ENCODE peak calls at places on chromosome 19, in ten cellular contexts. One of them, this sample, is unnamed.

GRCh38 chr19:39792999-39793546 is 14.4 kb downstream of the LEUTX start:
- DNase-seq in endodermal cell: peak
- DNase-seq in choroid plexus epithelial cell: peak
- DNase-seq in colonic mucosa: peak
- DNase-seq in fibroblast of mammary gland: peak
- DNase-seq in cardiac muscle cell: peak
- DNase-seq in CD8-positive, alpha-beta T cell: peak
- DNase-seq in Peyer's patch: peak
- DNase-seq in psoas muscle: peak
- DNase-seq in fibroblast of the aortic adventitia: peak
- DNase-seq in this sample: peak

GRCh38 chr19:33528404-33528803 is 6.8 kb upstream of the PEPD start:
- DNase-seq in endodermal cell: no peak
- DNase-seq in choroid plexus epithelial cell: no peak
- DNase-seq in colonic mucosa: no peak
- DNase-seq in fibroblast of mammary gland: no peak
- DNase-seq in cardiac muscle cell: no peak
- DNase-seq in CD8-positive, alpha-beta T cell: no peak
- DNase-seq in Peyer's patch: no peak
- DNase-seq in psoas muscle: no peak
- DNase-seq in fibroblast of the aortic adventitia: no peak
- DNase-seq in this sample: no peak

GRCh38 chr19:42488783-42489521 is 39.3 kb downstream of the CEACAM1 start:
- DNase-seq in endodermal cell: no peak
- DNase-seq in choroid plexus epithelial cell: no peak
- DNase-seq in colonic mucosa: no peak
- DNase-seq in fibroblast of mammary gland: no peak
- DNase-seq in cardiac muscle cell: no peak
- DNase-seq in CD8-positive, alpha-beta T cell: no peak
- DNase-seq in Peyer's patch: no peak
- DNase-seq in psoas muscle: no peak
- DNase-seq in fibroblast of the aortic adventitia: no peak
- DNase-seq in this sample: no peak

GRCh38 chr19:54309811-54310210 is 3.2 kb downstream of the LILRA5 start:
- DNase-seq in endodermal cell: no peak
- DNase-seq in choroid plexus epithelial cell: no peak
- DNase-seq in colonic mucosa: no peak
- DNase-seq in fibroblast of mammary gland: no peak
- DNase-seq in cardiac muscle cell: no peak
- DNase-seq in CD8-positive, alpha-beta T cell: no peak
- DNase-seq in Peyer's patch: no peak
- DNase-seq in psoas muscle: no peak
- DNase-seq in fibroblast of the aortic adventitia: no peak
- DNase-seq in this sample: no peak

GRCh38 chr19:38266981-38267597 is 2.7 kb downstream of the SPINT2 start:
- DNase-seq in endodermal cell: no peak
- DNase-seq in choroid plexus epithelial cell: peak
- DNase-seq in colonic mucosa: peak
- DNase-seq in fibroblast of mammary gland: no peak
- DNase-seq in cardiac muscle cell: no peak
- DNase-seq in CD8-positive, alpha-beta T cell: no peak
- DNase-seq in Peyer's patch: peak
- DNase-seq in psoas muscle: no peak
- DNase-seq in fibroblast of the aortic adventitia: peak
- DNase-seq in this sample: peak

GRCh38 chr19:44093931-44094765 is at the start of gene ZNF224:
- DNase-seq in endodermal cell: peak
- DNase-seq in choroid plexus epithelial cell: peak
- DNase-seq in colonic mucosa: peak
- DNase-seq in fibroblast of mammary gland: peak
- DNase-seq in cardiac muscle cell: peak
- DNase-seq in CD8-positive, alpha-beta T cell: peak
- DNase-seq in Peyer's patch: peak
- DNase-seq in psoas muscle: peak
- DNase-seq in fibroblast of the aortic adventitia: peak
- DNase-seq in this sample: peak

GRCh38 chr19:32558607-32559228 is 22.3 kb upstream of the PDCD5 start:
- DNase-seq in endodermal cell: peak
- DNase-seq in choroid plexus epithelial cell: no peak
- DNase-seq in colonic mucosa: no peak
- DNase-seq in fibroblast of mammary gland: no peak
- DNase-seq in cardiac muscle cell: no peak
- DNase-seq in CD8-positive, alpha-beta T cell: no peak
- DNase-seq in Peyer's patch: no peak
- DNase-seq in psoas muscle: no peak
- DNase-seq in fibroblast of the aortic adventitia: no peak
- DNase-seq in this sample: no peak

GRCh38 chr19:54209748-54210494 is 9.3 kb downstream of the RPS9 start:
- DNase-seq in endodermal cell: no peak
- DNase-seq in choroid plexus epithelial cell: peak
- DNase-seq in colonic mucosa: peak
- DNase-seq in fibroblast of mammary gland: peak
- DNase-seq in cardiac muscle cell: peak
- DNase-seq in CD8-positive, alpha-beta T cell: no peak
- DNase-seq in Peyer's patch: peak
- DNase-seq in psoas muscle: peak
- DNase-seq in fibroblast of the aortic adventitia: peak
- DNase-seq in this sample: peak

GRCh38 chr19:38729653-38730469 is 14.4 kb downstream of the CAPN12 start:
- DNase-seq in endodermal cell: peak
- DNase-seq in choroid plexus epithelial cell: peak
- DNase-seq in colonic mucosa: peak
- DNase-seq in fibroblast of mammary gland: peak
- DNase-seq in cardiac muscle cell: peak
- DNase-seq in CD8-positive, alpha-beta T cell: peak
- DNase-seq in Peyer's patch: peak
- DNase-seq in psoas muscle: peak
- DNase-seq in fibroblast of the aortic adventitia: peak
- DNase-seq in this sample: peak

DNA sequence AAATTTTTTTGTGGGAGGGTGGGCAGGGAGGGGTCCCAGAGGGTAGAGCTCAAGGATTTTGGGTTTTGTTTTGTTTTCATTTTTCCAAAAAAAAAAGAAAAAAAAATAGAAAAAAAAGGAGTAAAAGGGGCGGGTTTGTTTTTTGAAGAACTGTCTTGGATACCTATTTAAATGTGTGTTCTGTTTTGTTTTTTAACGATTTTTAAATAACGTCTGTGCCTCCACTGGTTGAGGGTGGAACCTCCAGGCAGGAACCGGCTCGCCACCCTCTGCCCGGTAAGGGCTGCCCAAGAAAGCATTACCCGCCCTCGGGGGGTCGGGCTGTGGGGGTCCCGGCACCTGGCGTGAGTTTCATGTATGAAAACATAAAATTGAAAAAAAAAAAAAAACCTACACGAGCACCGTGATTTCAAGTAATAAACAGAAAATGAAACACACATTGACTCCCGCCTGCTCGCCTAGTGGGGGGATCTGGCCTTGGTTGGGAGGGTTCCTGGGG is 10.4 kb downstream of the MIDN start:
- DNase-seq in endodermal cell: no peak
- DNase-seq in choroid plexus epithelial cell: no peak
- DNase-seq in colonic mucosa: no peak
- DNase-seq in fibroblast of mammary gland: no peak
- DNase-seq in cardiac muscle cell: no peak
- DNase-seq in CD8-positive, alpha-beta T cell: no peak
- DNase-seq in Peyer's patch: peak
- DNase-seq in psoas muscle: no peak
- DNase-seq in fibroblast of the aortic adventitia: peak
- DNase-seq in this sample: no peak
- TF ChIP-seq CTCF in endodermal cell: no peak
- TF ChIP-seq CTCF in choroid plexus epithelial cell: no peak
- TF ChIP-seq CTCF in colonic mucosa: no peak
- TF ChIP-seq CTCF in fibroblast of mammary gland: no peak
- TF ChIP-seq CTCF in cardiac muscle cell: no peak
- TF ChIP-seq CTCF in CD8-positive, alpha-beta T cell: no peak
- TF ChIP-seq CTCF in Peyer's patch: no peak
- TF ChIP-seq CTCF in psoas muscle: no peak
- TF ChIP-seq CTCF in fibroblast of the aortic adventitia: no peak
- TF ChIP-seq CTCF in this sample: no peak

DNA sequence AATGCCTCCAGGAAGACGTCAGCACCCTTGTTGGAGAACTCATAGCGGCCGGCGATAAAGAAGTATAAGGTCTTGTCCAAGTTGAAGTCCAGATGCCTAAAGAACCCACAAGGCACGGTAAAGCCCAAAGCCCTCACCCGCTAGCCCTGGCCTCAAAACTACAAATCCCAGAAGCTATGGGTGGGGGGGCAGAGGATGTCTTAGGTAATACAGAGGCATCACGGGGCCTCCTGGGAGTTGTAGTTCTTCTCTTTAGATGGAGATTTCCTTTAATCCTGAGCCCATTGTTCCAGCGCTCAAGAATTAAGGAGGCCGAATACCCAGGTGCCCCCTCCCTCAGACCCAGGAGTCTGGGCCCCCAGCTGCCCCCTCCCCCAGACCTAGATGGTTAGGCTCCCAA is 10.8 kb downstream of the GYS1 start:
- DNase-seq in endodermal cell: peak
- DNase-seq in choroid plexus epithelial cell: no peak
- DNase-seq in colonic mucosa: no peak
- DNase-seq in fibroblast of mammary gland: no peak
- DNase-seq in cardiac muscle cell: peak
- DNase-seq in CD8-positive, alpha-beta T cell: no peak
- DNase-seq in Peyer's patch: no peak
- DNase-seq in psoas muscle: no peak
- DNase-seq in fibroblast of the aortic adventitia: no peak
- DNase-seq in this sample: no peak
- H3K4me3 ChIP-seq in endodermal cell: no peak
- H3K4me3 ChIP-seq in choroid plexus epithelial cell: no peak
- H3K4me3 ChIP-seq in colonic mucosa: no peak
- H3K4me3 ChIP-seq in fibroblast of mammary gland: no peak
- H3K4me3 ChIP-seq in cardiac muscle cell: no peak
- H3K4me3 ChIP-seq in CD8-positive, alpha-beta T cell: no peak
- H3K4me3 ChIP-seq in Peyer's patch: no peak
- H3K4me3 ChIP-seq in psoas muscle: no peak
- H3K4me3 ChIP-seq in fibroblast of the aortic adventitia: no peak
- H3K4me3 ChIP-seq in this sample: no peak

DNA sequence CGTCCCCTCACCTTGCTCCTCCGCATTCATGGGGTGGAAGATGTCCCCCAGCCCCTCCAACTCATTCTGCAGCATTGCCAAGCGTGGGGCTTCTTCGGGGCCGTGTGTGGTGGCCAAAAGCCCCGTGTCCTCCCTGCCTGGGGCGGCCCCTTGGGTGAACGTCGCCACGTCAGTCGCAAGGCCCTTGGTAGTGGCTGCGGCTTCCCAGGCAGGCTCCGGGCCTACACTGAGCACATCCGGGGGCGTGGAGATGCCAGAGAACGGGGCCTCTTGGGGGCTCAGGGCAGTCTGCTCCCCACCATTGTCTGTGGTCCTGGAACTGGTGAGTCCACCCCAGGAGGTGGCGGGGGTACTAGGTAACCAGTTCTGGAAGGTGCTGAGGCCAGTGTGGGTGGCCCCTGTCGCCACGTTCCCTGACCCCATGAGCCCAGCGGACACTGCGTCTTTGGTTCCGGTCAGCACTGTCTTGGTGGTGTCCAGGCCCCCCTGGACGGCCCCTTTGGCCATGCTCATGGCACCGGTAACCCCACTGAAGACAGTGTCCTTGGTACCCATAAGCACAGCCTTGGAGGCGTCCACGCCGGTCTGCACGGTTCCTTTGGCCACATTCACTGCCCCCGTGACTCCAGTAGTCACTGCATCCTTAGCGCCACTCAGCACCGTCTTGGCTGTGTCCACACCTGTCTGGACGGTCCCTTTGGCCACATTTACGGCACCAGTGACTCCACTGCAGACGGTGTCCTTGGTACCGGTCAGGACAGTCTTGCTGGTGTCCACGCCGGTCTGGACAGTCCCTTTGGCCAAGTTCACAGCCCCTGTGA is 7.6 kb downstream of the PLIN4 start:
- DNase-seq in endodermal cell: no peak
- DNase-seq in choroid plexus epithelial cell: no peak
- DNase-seq in colonic mucosa: no peak
- DNase-seq in fibroblast of mammary gland: no peak
- DNase-seq in cardiac muscle cell: no peak
- DNase-seq in CD8-positive, alpha-beta T cell: no peak
- DNase-seq in Peyer's patch: no peak
- DNase-seq in psoas muscle: peak
- DNase-seq in fibroblast of the aortic adventitia: no peak
- DNase-seq in this sample: no peak
- TF ChIP-seq CTCF in endodermal cell: no peak
- TF ChIP-seq CTCF in choroid plexus epithelial cell: no peak
- TF ChIP-seq CTCF in colonic mucosa: no peak
- TF ChIP-seq CTCF in fibroblast of mammary gland: no peak
- TF ChIP-seq CTCF in cardiac muscle cell: no peak
- TF ChIP-seq CTCF in CD8-positive, alpha-beta T cell: no peak
- TF ChIP-seq CTCF in Peyer's patch: no peak
- TF ChIP-seq CTCF in psoas muscle: no peak
- TF ChIP-seq CTCF in fibroblast of the aortic adventitia: no peak
- TF ChIP-seq CTCF in this sample: no peak

DNA sequence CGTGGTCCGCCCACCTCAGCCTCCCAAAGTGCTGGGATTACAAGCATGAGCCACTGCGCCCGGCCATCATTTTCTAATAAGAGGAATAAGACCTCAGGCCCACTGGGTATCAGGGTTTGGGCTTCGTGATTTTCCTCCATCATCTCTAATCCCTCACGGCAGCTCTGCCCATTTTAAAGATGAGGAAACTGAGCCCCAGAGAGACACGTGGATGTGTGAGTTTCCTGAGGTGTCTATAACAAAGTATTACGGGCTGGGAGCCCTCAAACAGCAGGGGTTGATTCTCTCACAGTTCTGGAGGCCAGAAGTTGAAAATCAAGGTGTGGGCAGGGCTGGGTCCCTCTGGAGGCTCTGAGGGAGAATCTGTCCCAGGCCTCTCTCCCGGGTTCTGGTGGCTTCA is 33.7 kb downstream of the MYO9B start:
- DNase-seq in endodermal cell: no peak
- DNase-seq in choroid plexus epithelial cell: no peak
- DNase-seq in colonic mucosa: no peak
- DNase-seq in fibroblast of mammary gland: no peak
- DNase-seq in cardiac muscle cell: no peak
- DNase-seq in CD8-positive, alpha-beta T cell: no peak
- DNase-seq in Peyer's patch: no peak
- DNase-seq in psoas muscle: no peak
- DNase-seq in fibroblast of the aortic adventitia: no peak
- DNase-seq in this sample: no peak
- H3K4me3 ChIP-seq in endodermal cell: no peak
- H3K4me3 ChIP-seq in choroid plexus epithelial cell: no peak
- H3K4me3 ChIP-seq in colonic mucosa: no peak
- H3K4me3 ChIP-seq in fibroblast of mammary gland: no peak
- H3K4me3 ChIP-seq in cardiac muscle cell: no peak
- H3K4me3 ChIP-seq in CD8-positive, alpha-beta T cell: no peak
- H3K4me3 ChIP-seq in Peyer's patch: no peak
- H3K4me3 ChIP-seq in psoas muscle: no peak
- H3K4me3 ChIP-seq in fibroblast of the aortic adventitia: no peak
- H3K4me3 ChIP-seq in this sample: no peak

GRCh38 chr19:41327499-41328156 is 17.7 kb downstream of the CCDC97 start:
- DNase-seq in endodermal cell: peak
- DNase-seq in choroid plexus epithelial cell: peak
- DNase-seq in colonic mucosa: peak
- DNase-seq in fibroblast of mammary gland: peak
- DNase-seq in cardiac muscle cell: no peak
- DNase-seq in CD8-positive, alpha-beta T cell: peak
- DNase-seq in Peyer's patch: peak
- DNase-seq in psoas muscle: peak
- DNase-seq in fibroblast of the aortic adventitia: no peak
- DNase-seq in this sample: peak
- TF ChIP-seq CTCF in endodermal cell: no peak
- TF ChIP-seq CTCF in choroid plexus epithelial cell: no peak
- TF ChIP-seq CTCF in colonic mucosa: no peak
- TF ChIP-seq CTCF in fibroblast of mammary gland: no peak
- TF ChIP-seq CTCF in cardiac muscle cell: no peak
- TF ChIP-seq CTCF in CD8-positive, alpha-beta T cell: no peak
- TF ChIP-seq CTCF in Peyer's patch: no peak
- TF ChIP-seq CTCF in psoas muscle: no peak
- TF ChIP-seq CTCF in fibroblast of the aortic adventitia: no peak
- TF ChIP-seq CTCF in this sample: no peak